ENCODE peak calls at places on chromosome 18, in six cellular contexts. U, S, Y, D, F and W are unnamed samples.

GRCh38 chr18:44599409-44599808 is 81.3 kb upstream of the SETBP1 start:
- DNase-seq in S (no peak), Y (no peak), D (peak), F (peak), U (no peak), W (no peak)

GRCh38 chr18:45497595-45498269 is 117.5 kb upstream of the SLC14A2 start:
- DNase-seq in S (no peak), Y (no peak), F (no peak), U (no peak), D (no peak), W (no peak)

GRCh38 chr18:5417342-5417741 is 121.8 kb upstream of the ZBTB14 start:
- DNase-seq in D (no peak), S (no peak), F (no peak), U (no peak), Y (peak), W (peak)

GRCh38 chr18:45373286-45373880 is 241.9 kb upstream of the SLC14A2 start:
- DNase-seq in D (no peak), Y (no peak), U (no peak), F (no peak), S (no peak), W (no peak)

GRCh38 chr18:32175265-32175664 is 14.6 kb upstream of the MEP1B start:
- DNase-seq in U (no peak), Y (no peak), D (peak), F (no peak), S (no peak), W (no peak)

GRCh38 chr18:57697434-57697833 is 75.8 kb upstream of the NARS1 start:
- DNase-seq in U (no peak), Y (peak), S (no peak), F (no peak), D (no peak), W (no peak)

GRCh38 chr18:812123-812672 is at the start of gene YES1:
- DNase-seq in D (peak), S (peak), Y (peak), F (peak), U (peak), W (no peak)

GRCh38 chr18:70385474-70385873 is 96.6 kb downstream of the SOCS6 start:
- DNase-seq in D (no peak), F (no peak), U (no peak), S (no peak), Y (no peak), W (no peak)

GRCh38 chr18:54737986-54738385 is 90.3 kb upstream of the RAB27B start:
- DNase-seq in Y (no peak), D (no peak), U (no peak), S (no peak), F (peak), W (no peak)

GRCh38 chr18:55477537-55478300 is 110.3 kb downstream of the TCF4 start:
- DNase-seq in U (no peak), S (no peak), D (no peak), Y (peak), F (peak), W (no peak)

GRCh38 chr18:73670536-73670935 is 477.1 kb downstream of the FBXO15 start:
- DNase-seq in U (no peak), D (no peak), Y (no peak), F (peak), S (no peak), W (no peak)

GRCh38 chr18:75071866-75072671 is 136.9 kb downstream of the PTGR3 start:
- DNase-seq in U (no peak), D (no peak), S (no peak), F (no peak), Y (no peak), W (no peak)

GRCh38 chr18:46070232-46070631 is 1.8 kb downstream of the PSTPIP2 start:
- DNase-seq in U (no peak), S (no peak), Y (no peak), F (no peak), D (no peak), W (no peak)

GRCh38 chr18:13414542-13414941 is 196.0 kb downstream of the LDLRAD4 start:
- DNase-seq in S (peak), F (no peak), D (no peak), Y (no peak), U (no peak), W (no peak)

GRCh38 chr18:457120-457519 is 43.4 kb downstream of the COLEC12 start:
- DNase-seq in S (no peak), Y (no peak), F (peak), D (peak), U (no peak), W (no peak)

GRCh38 chr18:70384181-70384790 is 95.4 kb downstream of the SOCS6 start:
- DNase-seq in U (no peak), S (no peak), F (peak), Y (no peak), D (no peak), W (no peak)

GRCh38 chr18:76621782-76622495 is 126.9 kb upstream of the ZNF516 start:
- DNase-seq in U (no peak), Y (no peak), F (no peak), D (no peak), S (no peak), W (no peak)

GRCh38 chr18:44602380-44602779 is 78.3 kb upstream of the SETBP1 start:
- DNase-seq in Y (no peak), F (peak), S (no peak), U (no peak), D (no peak), W (no peak)

GRCh38 chr18:57438669-57439616 is 3.8 kb downstream of the ONECUT2 start:
- DNase-seq in S (no peak), Y (no peak), F (no peak), D (no peak), U (no peak), W (no peak)

GRCh38 chr18:6054443-6054842 is 159.1 kb upstream of the TMEM200C start:
- DNase-seq in S (no peak), Y (peak), F (no peak), U (no peak), D (no peak), W (no peak)

GRCh38 chr18:28359177-28359576 is 182.2 kb upstream of the CDH2 start:
- DNase-seq in D (no peak), S (no peak), Y (no peak), F (peak), U (no peak), W (no peak)

GRCh38 chr18:37476182-37476581 is 89.4 kb downstream of the CELF4 start:
- DNase-seq in S (no peak), Y (peak), F (peak), U (no peak), D (no peak), W (no peak)

GRCh38 chr18:13138822-13139139 is 79.8 kb upstream of the LDLRAD4 start:
- DNase-seq in F (no peak), U (no peak), Y (no peak), S (no peak), D (no peak), W (no peak)

GRCh38 chr18:939167-939566 is 34.5 kb downstream of the ADCYAP1 start:
- DNase-seq in D (no peak), U (no peak), F (peak), Y (no peak), S (no peak), W (no peak)

GRCh38 chr18:74840492-74841167 is 243.0 kb downstream of the ZNF407 start:
- DNase-seq in F (peak), S (no peak), Y (no peak), U (no peak), D (no peak), W (no peak)

GRCh38 chr18:70333316-70333715 is 44.5 kb downstream of the SOCS6 start:
- DNase-seq in S (no peak), U (no peak), D (no peak), Y (no peak), F (no peak), W (no peak)

GRCh38 chr18:42292654-42293053 is 337.6 kb downstream of the PIK3C3 start:
- DNase-seq in F (no peak), Y (no peak), U (no peak), D (no peak), S (no peak), W (no peak)

GRCh38 chr18:76450912-76451421 is 44.1 kb downstream of the ZNF516 start:
- DNase-seq in Y (peak), S (peak), D (peak), U (peak), F (peak), W (no peak)

GRCh38 chr18:70181015-70181414 is 24.5 kb downstream of the RTTN start:
- DNase-seq in D (no peak), Y (no peak), S (no peak), F (peak), U (no peak), W (no peak)

GRCh38 chr18:31684279-31685096 is at the start of gene B4GALT6:
- DNase-seq in Y (peak), F (peak), D (peak), U (peak), S (peak), W (no peak)

GRCh38 chr18:12041561-12041960 is 52.1 kb upstream of the ANKRD62 start:
- DNase-seq in D (no peak), F (peak), Y (no peak), U (no peak), S (no peak), W (no peak)

GRCh38 chr18:43571078-43571689 is 293.9 kb upstream of the SYT4 start:
- DNase-seq in S (no peak), D (no peak), U (no peak), Y (peak), F (peak), W (no peak)

GRCh38 chr18:70046207-70046606 is 98.5 kb upstream of the CD226 start:
- DNase-seq in F (peak), D (no peak), S (no peak), Y (no peak), U (no peak), W (no peak)

DNA sequence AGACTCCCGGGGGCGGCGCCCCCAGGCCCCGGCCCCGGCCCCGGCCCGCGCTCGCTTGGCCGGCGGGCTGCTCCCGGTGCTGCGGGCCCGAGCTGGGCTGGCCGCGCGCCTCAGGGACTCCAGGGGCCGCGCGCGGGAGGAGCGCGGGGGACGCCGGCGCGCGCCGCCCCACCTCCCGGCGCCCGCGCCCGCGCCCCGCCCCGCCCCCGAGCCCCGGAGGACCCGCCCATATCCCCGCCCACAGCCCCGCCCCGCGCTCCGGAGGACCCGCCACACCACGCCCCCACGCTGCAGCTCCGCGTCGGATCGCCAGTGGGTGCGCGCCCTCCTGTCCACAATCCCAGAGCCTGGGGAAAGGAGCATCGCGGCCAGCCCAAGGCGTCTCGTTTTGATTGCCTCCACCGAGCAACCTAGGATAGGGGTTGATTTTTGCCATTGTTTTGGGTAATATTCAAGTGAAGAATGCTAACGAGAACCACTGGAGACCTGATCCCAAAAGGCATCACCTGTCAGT is at the start of gene PARD6G:
- DNase-seq in F (peak), Y (peak), U (peak), S (peak), D (peak), W (peak)
- TF ChIP-seq CTCF in F (no peak), Y (no peak), U (no peak), S (no peak), D (no peak), W (no peak)

GRCh38 chr18:39841133-39842041 is 2113.6 kb upstream of the PIK3C3 start:
- DNase-seq in D (peak), U (peak), F (peak), S (peak), Y (peak), W (no peak)
- TF ChIP-seq CTCF in D (no peak), U (peak), F (peak), S (no peak), Y (peak), W (no peak)

DNA sequence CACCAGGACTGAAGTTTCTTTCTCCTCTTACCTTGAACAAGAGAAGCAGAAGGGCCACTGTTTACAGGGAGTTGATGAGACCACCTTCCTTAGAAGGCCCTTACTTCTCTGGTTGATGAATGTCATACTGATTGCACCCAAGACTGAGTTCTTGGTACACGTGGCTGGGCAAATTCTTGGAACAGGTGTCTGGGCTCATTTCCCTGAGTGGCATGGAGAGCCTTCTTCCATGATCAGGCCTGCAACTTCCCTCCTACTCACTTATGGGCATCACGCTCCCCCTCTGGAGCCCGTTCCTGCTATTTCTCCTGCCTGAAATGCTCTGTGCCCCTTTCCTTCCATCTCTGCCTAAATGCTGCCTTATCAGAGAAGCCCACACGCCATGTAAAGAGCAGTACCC is 110.3 kb downstream of the PTPRM start:
- DNase-seq in D (no peak), S (no peak), U (no peak), F (no peak), Y (no peak), W (no peak)
- TF ChIP-seq CTCF in D (no peak), S (no peak), U (no peak), F (no peak), Y (no peak), W (no peak)

GRCh38 chr18:77702686-77703085 is 453.0 kb downstream of the GALR1 start:
- DNase-seq in U (no peak), Y (peak), S (no peak), F (peak), D (no peak), W (no peak)

GRCh38 chr18:77700051-77700450 is 450.4 kb downstream of the GALR1 start:
- DNase-seq in Y (no peak), F (peak), D (no peak), U (no peak), S (no peak), W (no peak)

GRCh38 chr18:77705301-77705700 is 455.7 kb downstream of the GALR1 start:
- DNase-seq in S (no peak), Y (no peak), D (no peak), U (no peak), F (no peak), W (no peak)

DNA sequence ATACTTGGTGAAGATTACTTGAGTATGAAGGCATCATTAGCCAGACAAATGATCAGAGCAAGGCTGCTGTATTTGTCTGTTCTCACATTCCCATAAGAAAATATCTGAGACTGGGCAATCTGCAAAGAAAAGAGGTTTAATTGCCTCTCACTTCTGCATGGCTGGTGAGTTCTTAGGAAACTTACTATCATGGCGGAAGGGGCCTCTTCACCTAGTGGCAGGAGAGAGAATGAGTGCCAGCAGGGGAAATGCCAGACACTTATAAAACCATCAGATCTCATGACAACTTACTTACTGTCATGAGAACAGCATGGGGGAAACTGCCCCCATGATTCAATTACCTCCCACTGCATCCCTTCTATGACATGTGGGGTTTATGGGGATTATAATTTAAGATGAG is 452.3 kb downstream of the GALR1 start:
- DNase-seq in S (no peak), D (no peak), Y (no peak), F (no peak), U (no peak), W (no peak)
- TF ChIP-seq CTCF in S (no peak), D (no peak), Y (no peak), F (no peak), U (no peak), W (no peak)

GRCh38 chr18:63889641-63890040 is 2.1 kb downstream of the SERPINB2 start:
- DNase-seq in D (no peak), F (no peak), S (no peak), U (no peak), Y (no peak), W (no peak)

GRCh38 chr18:63890226-63890949 is 2.9 kb downstream of the SERPINB2 start:
- DNase-seq in Y (no peak), D (no peak), U (no peak), F (no peak), S (no peak), W (no peak)

GRCh38 chr18:63888473-63889190 is 1.1 kb downstream of the SERPINB2 start:
- DNase-seq in U (no peak), D (no peak), Y (no peak), F (peak), S (no peak), W (no peak)

GRCh38 chr18:63892544-63892943 is 5.0 kb downstream of the SERPINB2 start:
- DNase-seq in F (peak), S (no peak), U (no peak), Y (no peak), D (no peak), W (no peak)

DNA sequence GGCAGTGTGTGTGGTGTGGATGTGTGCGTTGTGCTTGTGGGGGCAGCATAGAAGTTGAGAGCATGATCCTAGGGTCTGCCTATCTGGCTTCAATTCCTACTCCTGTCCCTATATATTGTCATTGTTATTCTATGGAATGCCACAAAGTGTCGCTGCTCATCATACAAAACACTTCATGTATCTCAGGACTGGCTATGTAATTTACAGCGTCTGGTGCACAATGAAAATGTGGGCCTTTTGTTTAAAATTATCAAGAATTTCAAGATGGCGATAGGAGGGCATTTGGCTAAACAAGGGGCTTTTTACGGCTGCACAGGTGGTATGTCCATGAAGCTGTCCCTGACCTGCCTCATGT is 3.4 kb downstream of the SERPINB2 start:
- DNase-seq in S (no peak), F (no peak), U (no peak), D (no peak), Y (no peak), W (no peak)
- TF ChIP-seq CTCF in S (no peak), F (no peak), U (no peak), D (no peak), Y (peak), W (peak)

GRCh38 chr18:63099026-63099840 is 220.3 kb downstream of the BCL2 start:
- DNase-seq in Y (no peak), S (peak), U (no peak), F (no peak), D (no peak), W (no peak)

GRCh38 chr18:63098014-63098981 is 221.3 kb downstream of the BCL2 start:
- DNase-seq in Y (no peak), D (no peak), F (no peak), S (no peak), U (no peak), W (no peak)

GRCh38 chr18:63100626-63100900 is 219.0 kb downstream of the BCL2 start:
- DNase-seq in U (no peak), D (no peak), S (no peak), Y (no peak), F (no peak), W (no peak)

GRCh38 chr18:63101811-63102210 is 217.8 kb downstream of the BCL2 start:
- DNase-seq in U (no peak), Y (no peak), S (no peak), D (no peak), F (no peak), W (no peak)

DNA sequence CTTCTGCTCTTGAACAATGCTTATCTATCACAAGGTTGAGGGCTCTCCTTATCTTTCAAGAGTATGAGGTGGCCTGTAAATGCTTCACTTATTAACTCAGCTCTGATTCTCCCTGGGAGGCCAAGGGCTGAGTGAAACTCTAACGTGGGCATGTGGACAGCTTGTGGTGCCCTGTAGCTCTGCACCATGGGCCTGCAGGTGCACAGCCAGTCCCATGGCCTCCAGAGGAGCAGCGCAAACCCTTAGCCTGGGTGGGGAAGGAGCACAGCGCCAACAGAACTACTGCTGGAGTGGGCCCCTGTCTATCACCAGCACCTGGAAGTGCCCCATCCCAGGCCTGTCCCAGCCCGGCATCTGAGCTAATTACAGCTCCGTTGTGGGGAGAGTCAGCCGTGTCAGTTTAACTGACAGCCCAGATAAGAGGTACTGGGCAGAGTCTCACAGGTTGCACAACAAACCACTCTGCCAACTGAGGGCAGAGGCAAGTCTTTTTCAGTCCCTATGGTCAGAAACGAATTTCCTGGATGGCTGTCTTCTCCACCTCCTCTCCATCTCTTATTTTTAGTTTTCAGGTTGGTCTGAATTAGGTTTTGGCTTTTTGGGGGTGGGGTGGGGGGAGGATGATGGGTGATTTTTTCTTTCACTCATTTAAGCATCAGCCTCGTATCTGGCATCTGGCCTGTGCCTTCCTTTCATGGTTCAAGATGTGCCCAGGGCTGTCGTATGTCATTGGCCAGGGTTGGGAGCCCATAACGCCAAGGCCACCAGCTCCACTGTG is 219.5 kb downstream of the BCL2 start:
- DNase-seq in S (peak), Y (peak), F (no peak), U (no peak), D (peak), W (no peak)
- TF ChIP-seq CTCF in S (no peak), Y (no peak), F (no peak), U (no peak), D (no peak), W (no peak)

GRCh38 chr18:79679552-79680099 is at the start of gene CTDP1:
- DNase-seq in S (peak), D (peak), F (peak), Y (peak), U (peak), W (peak)
- TF ChIP-seq CTCF in S (no peak), D (no peak), F (no peak), Y (no peak), U (no peak), W (no peak)